ENCODE peak calls at places on chromosomes 3 and 15, in six cellular contexts. U is thoracic aorta, O is foreskin fibroblast, N is tibial artery, E is AG04450, T is keratinocyte. C is an unnamed sample.

GRCh38 chr3:119810018-119810435 is 28.1 kb downstream of the NR1I2 start:
- DNase-seq in U (no peak), O (peak), N (no peak), E (no peak), T (no peak), C (no peak)

GRCh38 chr3:131840151-131840797 is 194.5 kb downstream of the CPNE4 start:
- DNase-seq in U (no peak), O (no peak), N (no peak), E (no peak), T (no peak), C (peak)

GRCh38 chr3:43194490-43195115 is 88.7 kb upstream of the POMGNT2 start:
- DNase-seq in U (no peak), O (no peak), N (no peak), E (no peak), T (no peak), C (no peak)

GRCh38 chr15:91132079-91132478 is 32.0 kb downstream of the SV2B start:
- DNase-seq in U (no peak), O (no peak), N (no peak), E (no peak), T (no peak), C (no peak)

GRCh38 chr3:160393346-160394008 is 5.5 kb downstream of the IFT80 start:
- DNase-seq in U (no peak), O (no peak), N (no peak), E (no peak), T (no peak), C (no peak)

GRCh38 chr3:161744366-161744765 is 247.8 kb downstream of the OTOL1 start:
- DNase-seq in U (no peak), O (no peak), N (no peak), E (no peak), T (no peak), C (peak)

GRCh38 chr3:105598047-105598796 is 231.5 kb downstream of the ALCAM start:
- DNase-seq in U (no peak), O (peak), N (no peak), E (peak), T (peak), C (peak)

GRCh38 chr3:120446891-120447668 is 3.7 kb downstream of the FSTL1 start:
- DNase-seq in U (no peak), O (no peak), N (no peak), E (no peak), T (no peak), C (no peak)

GRCh38 chr3:55904716-55905115 is 417.6 kb upstream of the WNT5A start:
- DNase-seq in U (no peak), O (no peak), N (no peak), E (no peak), T (no peak), C (no peak)

GRCh38 chr3:31157028-31157694 is 262.7 kb upstream of the GADL1 start:
- DNase-seq in U (no peak), O (no peak), N (no peak), E (no peak), T (no peak), C (no peak)

GRCh38 chr15:66483131-66483566 is 14.4 kb downstream of the SNAPC5 start:
- DNase-seq in U (no peak), O (peak), N (no peak), E (no peak), T (no peak), C (no peak)

GRCh38 chr3:141076026-141076797 is 25.1 kb downstream of the SPSB4 start:
- DNase-seq in U (no peak), O (no peak), N (peak), E (no peak), T (no peak), C (no peak)

GRCh38 chr3:154616298-154616697 is 186.3 kb upstream of the GPR149 start:
- DNase-seq in U (no peak), O (no peak), N (no peak), E (no peak), T (no peak), C (no peak)

GRCh38 chr3:98613616-98614015 is 20.2 kb upstream of the CPOX start:
- DNase-seq in U (no peak), O (no peak), N (no peak), E (no peak), T (no peak), C (no peak)

GRCh38 chr3:128144512-128144911 is 8.8 kb upstream of the EEFSEC start:
- DNase-seq in U (no peak), O (no peak), N (no peak), E (no peak), T (no peak), C (no peak)

GRCh38 chr3:189392969-189393368 is 221.2 kb downstream of the TPRG1 start:
- DNase-seq in U (no peak), O (no peak), N (no peak), E (no peak), T (peak), C (no peak)

GRCh38 chr15:57916695-57917094 is 148.8 kb downstream of the ALDH1A2 start:
- DNase-seq in U (no peak), O (no peak), N (no peak), E (no peak), T (no peak), C (no peak)

GRCh38 chr15:65519781-65520299 is 2.4 kb upstream of the DPP8 start:
- DNase-seq in U (no peak), O (no peak), N (no peak), E (no peak), T (no peak), C (no peak)

GRCh38 chr15:90930861-90931629 is 1.3 kb downstream of the HDDC3 start:
- DNase-seq in U (no peak), O (no peak), N (no peak), E (no peak), T (no peak), C (no peak)

GRCh38 chr3:165835431-165835830 is 1.8 kb downstream of the BCHE start:
- DNase-seq in U (no peak), O (no peak), N (no peak), E (no peak), T (no peak), C (no peak)

GRCh38 chr3:72594615-72595215 is 253.5 kb downstream of the SHQ1 start:
- DNase-seq in U (no peak), O (no peak), N (no peak), E (no peak), T (no peak), C (no peak)

GRCh38 chr15:42009474-42009873 is 11.4 kb downstream of the PLA2G4E start:
- DNase-seq in U (no peak), O (no peak), N (no peak), E (no peak), T (no peak), C (no peak)

GRCh38 chr3:188049890-188050530 is 103.9 kb upstream of the LPP start:
- DNase-seq in U (no peak), O (no peak), N (no peak), E (no peak), T (no peak), C (no peak)

GRCh38 chr15:28931828-28932227 is 46.1 kb downstream of the APBA2 start:
- DNase-seq in U (no peak), O (no peak), N (no peak), E (no peak), T (no peak), C (no peak)

GRCh38 chr3:38054166-38054991 is 15.4 kb downstream of the DLEC1 start:
- DNase-seq in U (no peak), O (no peak), N (no peak), E (no peak), T (no peak), C (no peak)

GRCh38 chr15:55856506-55856905 is 113.6 kb upstream of the PRTG start:
- DNase-seq in U (no peak), O (peak), N (no peak), E (no peak), T (no peak), C (no peak)

GRCh38 chr15:61655881-61656280 is 404.4 kb downstream of the VPS13C start:
- DNase-seq in U (no peak), O (no peak), N (no peak), E (no peak), T (no peak), C (no peak)

GRCh38 chr3:112539825-112540517 is 21.8 kb downstream of the ATG3 start:
- DNase-seq in U (no peak), O (no peak), N (no peak), E (no peak), T (no peak), C (no peak)

GRCh38 chr15:79192462-79193036 is 90.0 kb upstream of the ANKRD34C start:
- DNase-seq in U (no peak), O (peak), N (no peak), E (no peak), T (no peak), C (no peak)

GRCh38 chr3:149460123-149460522 is 14.4 kb upstream of the TM4SF4 start:
- DNase-seq in U (no peak), O (no peak), N (peak), E (no peak), T (no peak), C (no peak)

GRCh38 chr15:39783244-39783820 is 691 bp upstream of the FSIP1 start:
- DNase-seq in U (no peak), O (no peak), N (no peak), E (no peak), T (no peak), C (no peak)

GRCh38 chr3:129313415-129313982 is 34.8 kb downstream of the HMCES start:
- DNase-seq in U (no peak), O (no peak), N (peak), E (no peak), T (no peak), C (no peak)

GRCh38 chr15:100448481-100448880 is 80.3 kb downstream of the CERS3 start:
- DNase-seq in U (no peak), O (no peak), N (no peak), E (no peak), T (no peak), C (no peak)

GRCh38 chr3:151630938-151631417 is 102.7 kb upstream of the AADACL2 start:
- DNase-seq in U (no peak), O (peak), N (no peak), E (no peak), T (no peak), C (peak)

GRCh38 chr3:71940523-71940922 is 155.6 kb upstream of the PROK2 start:
- DNase-seq in U (no peak), O (no peak), N (peak), E (no peak), T (no peak), C (no peak)

GRCh38 chr3:105385179-105385578 is 18.5 kb downstream of the ALCAM start:
- DNase-seq in U (no peak), O (no peak), N (no peak), E (no peak), T (no peak), C (no peak)

GRCh38 chr15:54990793-54991192 is 205.9 kb downstream of the RSL24D1 start:
- DNase-seq in U (no peak), O (no peak), N (no peak), E (no peak), T (no peak), C (no peak)

GRCh38 chr3:126438186-126438585 is 37.5 kb downstream of the ZXDC start:
- DNase-seq in U (no peak), O (no peak), N (no peak), E (no peak), T (no peak), C (no peak)

GRCh38 chr3:147616998-147617619 is 207.9 kb downstream of the ZIC1 start:
- DNase-seq in U (no peak), O (no peak), N (no peak), E (no peak), T (no peak), C (no peak)

GRCh38 chr15:62999923-63000484 is 42.5 kb upstream of the TPM1 start:
- DNase-seq in U (no peak), O (no peak), N (no peak), E (no peak), T (no peak), C (no peak)

GRCh38 chr15:63000706-63001105 is 41.8 kb upstream of the TPM1 start:
- DNase-seq in U (no peak), O (no peak), N (no peak), E (no peak), T (no peak), C (no peak)

GRCh38 chr15:63006032-63006878 is 36.3 kb upstream of the TPM1 start:
- DNase-seq in U (no peak), O (no peak), N (no peak), E (no peak), T (no peak), C (peak)

GRCh38 chr15:63008333-63009049 is 34.1 kb upstream of the TPM1 start:
- DNase-seq in U (no peak), O (no peak), N (no peak), E (no peak), T (no peak), C (no peak)

GRCh38 chr15:63003836-63004610 is 38.5 kb upstream of the TPM1 start:
- DNase-seq in U (no peak), O (no peak), N (no peak), E (no peak), T (no peak), C (no peak)
- TF ChIP-seq CTCF in U (no peak), O (no peak), N (no peak), E (no peak), T (peak), C (no peak)

GRCh38 chr3:24830230-24831152 is 335.8 kb upstream of the THRB start:
- DNase-seq in U (no peak), O (no peak), N (no peak), E (no peak), T (no peak), C (no peak)
- H3K4me3 ChIP-seq in U (peak), O (no peak), N (peak), E (no peak), T (no peak), C (peak)

GRCh38 chr15:25933456-25934158 is 70.5 kb upstream of the ATP10A start:
- DNase-seq in U (peak), O (peak), N (peak), E (peak), T (no peak), C (peak)
- TF ChIP-seq CTCF in U (peak), O (peak), N (peak), E (peak), T (peak), C (peak)

GRCh38 chr3:29525254-29525881 is 244.5 kb downstream of the RBMS3 start:
- DNase-seq in U (peak), O (peak), N (peak), E (no peak), T (no peak), C (no peak)
- H3K4me3 ChIP-seq in U (peak), O (no peak), N (no peak), E (no peak), T (no peak), C (no peak)

GRCh38 chr3:194204793-194205065 is 68.8 kb downstream of the HES1 start:
- DNase-seq in U (no peak), O (no peak), N (no peak), E (no peak), T (no peak), C (no peak)

GRCh38 chr3:194203482-194204035 is 67.6 kb downstream of the HES1 start:
- DNase-seq in U (no peak), O (no peak), N (no peak), E (no peak), T (no peak), C (no peak)

GRCh38 chr3:194205675-194206133 is 69.8 kb downstream of the HES1 start:
- DNase-seq in U (no peak), O (no peak), N (no peak), E (no peak), T (no peak), C (no peak)

GRCh38 chr3:194201953-194202666 is 66.2 kb downstream of the HES1 start:
- DNase-seq in U (no peak), O (no peak), N (no peak), E (no peak), T (no peak), C (no peak)

GRCh38 chr3:194204036-194204792 is 68.3 kb downstream of the HES1 start:
- DNase-seq in U (no peak), O (no peak), N (no peak), E (no peak), T (no peak), C (no peak)
- TF ChIP-seq CTCF in U (no peak), O (no peak), N (no peak), E (no peak), T (no peak), C (no peak)

DNA sequence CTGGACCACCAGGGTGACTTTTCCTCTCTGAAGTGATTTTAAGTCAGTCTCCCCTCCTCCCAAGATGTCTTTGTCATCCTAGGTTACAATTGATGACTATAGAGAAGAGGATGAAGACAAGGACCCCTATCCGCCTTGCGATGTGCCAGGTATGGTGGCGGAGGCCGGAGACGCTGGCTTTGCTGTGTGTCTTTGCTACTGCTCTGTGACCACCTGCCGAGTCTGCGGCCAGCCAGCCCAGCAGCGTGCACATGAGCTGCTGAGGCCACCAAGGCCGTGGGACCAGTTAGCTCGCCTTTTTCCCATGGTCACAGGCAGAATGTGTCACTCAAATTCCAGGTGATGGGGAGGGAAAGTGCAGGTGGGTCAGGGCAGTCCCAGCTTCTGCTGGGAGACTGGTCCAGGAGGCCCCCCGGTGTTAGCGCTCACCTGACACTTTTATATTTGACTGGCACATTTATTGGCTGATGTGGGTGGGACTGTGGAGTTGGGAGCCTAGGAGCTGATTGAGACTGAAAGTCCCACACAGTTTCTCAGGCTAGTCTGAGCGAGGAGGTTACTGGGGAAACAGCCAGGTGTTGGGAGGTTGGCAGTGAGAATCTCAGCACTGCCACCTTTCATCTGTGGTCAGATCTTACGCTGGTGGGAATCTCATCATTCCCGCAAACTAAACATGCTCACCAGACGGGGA is 114.1 kb downstream of the CHDH start:
- DNase-seq in U (no peak), O (no peak), N (no peak), E (no peak), T (no peak), C (no peak)
- H3K4me3 ChIP-seq in U (no peak), O (no peak), N (no peak), E (no peak), T (no peak), C (no peak)

DNA sequence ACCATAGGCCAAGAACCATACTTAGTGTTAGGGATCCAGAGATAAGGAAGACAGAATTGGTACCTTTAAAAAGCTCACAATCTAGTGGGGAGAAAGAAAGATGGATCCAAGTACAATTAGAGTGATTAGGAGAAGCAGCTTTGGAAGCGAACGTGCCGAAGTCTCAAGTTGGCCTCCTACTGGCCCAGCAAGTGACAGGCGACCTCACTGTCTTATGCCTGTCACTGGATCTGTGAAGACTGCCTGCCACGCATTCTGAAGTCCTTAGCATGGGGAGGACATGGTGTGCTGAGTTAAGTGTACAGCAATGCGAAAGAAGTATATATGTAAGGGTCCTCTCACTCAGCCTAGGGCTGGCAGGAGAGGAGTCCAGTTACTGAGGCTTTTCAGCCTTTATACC is 141.0 kb downstream of the GABRB3 start:
- DNase-seq in U (no peak), O (no peak), N (no peak), E (no peak), T (no peak), C (no peak)
- TF ChIP-seq CTCF in U (no peak), O (no peak), N (no peak), E (no peak), T (no peak), C (no peak)

GRCh38 chr3:39296197-39297077 is 16.6 kb upstream of the CX3CR1 start:
- DNase-seq in U (no peak), O (no peak), N (no peak), E (no peak), T (no peak), C (no peak)

GRCh38 chr3:39294446-39295183 is 14.8 kb upstream of the CX3CR1 start:
- DNase-seq in U (no peak), O (no peak), N (no peak), E (no peak), T (no peak), C (no peak)

GRCh38 chr3:39292961-39293360 is 13.1 kb upstream of the CX3CR1 start:
- DNase-seq in U (no peak), O (no peak), N (no peak), E (no peak), T (no peak), C (no peak)

GRCh38 chr3:39291903-39292329 is 12.1 kb upstream of the CX3CR1 start:
- DNase-seq in U (no peak), O (peak), N (peak), E (peak), T (no peak), C (peak)

GRCh38 chr3:39295184-39295775 is 15.4 kb upstream of the CX3CR1 start:
- DNase-seq in U (no peak), O (no peak), N (no peak), E (no peak), T (no peak), C (no peak)
- H3K4me3 ChIP-seq in U (no peak), O (no peak), N (no peak), E (no peak), T (no peak), C (no peak)

GRCh38 chr3:88725440-88725839 is 382.0 kb upstream of the EPHA3 start:
- DNase-seq in U (no peak), O (no peak), N (no peak), E (no peak), T (no peak), C (no peak)
- TF ChIP-seq CTCF in U (no peak), O (no peak), N (no peak), E (no peak), T (no peak), C (no peak)